ENCODE peak calls at places on chromosomes 3 and 15, in four cellular contexts. A is frontal cortex, R is neuronal stem cell, L is PC-9. O is an unnamed sample.

GRCh38 chr15:75227663-75228280 is 26.1 kb downstream of the C15orf39 start:
- DNase-seq in R (no peak), L (no peak), A (no peak), O (no peak)

GRCh38 chr3:69763458-69763857 is 24.2 kb downstream of the MITF start:
- DNase-seq in L (no peak), A (no peak), R (no peak), O (no peak)

GRCh38 chr15:57418640-57419039 is 42.3 kb downstream of the CGNL1 start:
- DNase-seq in A (no peak), R (no peak), L (no peak), O (no peak)

GRCh38 chr3:110066201-110066600 is 728.9 kb upstream of the DPPA4 start:
- DNase-seq in R (no peak), A (no peak), L (no peak), O (no peak)

GRCh38 chr3:157103860-157104259 is 56.1 kb downstream of the CCNL1 start:
- DNase-seq in A (no peak), R (no peak), L (no peak), O (no peak)

GRCh38 chr3:14331273-14331672 is 71.1 kb upstream of the SLC6A6 start:
- DNase-seq in R (no peak), L (no peak), A (no peak), O (no peak)

GRCh38 chr3:171396048-171396447 is 64.2 kb downstream of the TNIK start:
- DNase-seq in R (no peak), A (no peak), L (peak), O (no peak)

GRCh38 chr15:32956006-32956405 is 238.2 kb downstream of the GREM1 start:
- DNase-seq in R (peak), L (no peak), A (no peak), O (peak)

GRCh38 chr3:14523792-14524191 is 16.4 kb downstream of the GRIP2 start:
- DNase-seq in R (no peak), A (no peak), L (no peak), O (no peak)

GRCh38 chr3:115698851-115699535 is 75.7 kb downstream of the GAP43 start:
- DNase-seq in L (no peak), A (no peak), R (peak), O (no peak)

GRCh38 chr3:43621406-43621973 is 321 bp downstream of the ANO10 start:
- DNase-seq in A (no peak), L (no peak), R (no peak), O (no peak)

GRCh38 chr3:51379301-51379700 is 5.8 kb upstream of the MANF start:
- DNase-seq in R (no peak), L (peak), A (no peak), O (no peak)

GRCh38 chr15:49900836-49901235 is 218.2 kb downstream of the ATP8B4 start:
- DNase-seq in A (no peak), L (no peak), R (no peak), O (no peak)

GRCh38 chr3:6125520-6125919 is 735.4 kb upstream of the GRM7 start:
- DNase-seq in A (no peak), L (no peak), R (peak), O (no peak)

GRCh38 chr3:142509079-142509478 is 61.2 kb upstream of the XRN1 start:
- DNase-seq in A (no peak), L (no peak), R (no peak), O (no peak)

GRCh38 chr15:41417418-41417811 is 520 bp downstream of the RTF1 start:
- DNase-seq in A (peak), L (no peak), R (no peak), O (no peak)

GRCh38 chr3:8152826-8153418 is 348.7 kb upstream of the LMCD1 start:
- DNase-seq in A (no peak), L (no peak), R (no peak), O (no peak)

GRCh38 chr15:38660726-38661125 is 96.1 kb upstream of the RASGRP1 start:
- DNase-seq in R (no peak), L (no peak), A (no peak), O (no peak)

GRCh38 chr3:4977889-4978258 is 1.4 kb upstream of the BHLHE40 start:
- DNase-seq in L (no peak), R (no peak), A (no peak), O (no peak)

GRCh38 chr3:13138566-13139145 is 65.4 kb upstream of the IQSEC1 start:
- DNase-seq in R (no peak), L (no peak), A (no peak), O (no peak)

GRCh38 chr3:136194409-136195257 is 1.5 kb downstream of the MSL2 start:
- DNase-seq in L (no peak), R (peak), A (no peak), O (no peak)

GRCh38 chr15:27592036-27592725 is 506.9 kb downstream of the OCA2 start:
- DNase-seq in R (no peak), L (no peak), A (no peak), O (no peak)

GRCh38 chr15:99986297-99987118 is 253.3 kb upstream of the LYSMD4 start:
- DNase-seq in R (no peak), L (no peak), A (peak), O (no peak)

GRCh38 chr15:25641762-25642161 is 202.9 kb upstream of the UBE3A start:
- DNase-seq in R (no peak), L (no peak), A (no peak), O (no peak)

GRCh38 chr3:101720851-101721649 is 3.4 kb upstream of the CEP97 start:
- DNase-seq in L (no peak), R (no peak), A (no peak), O (no peak)